ENCODE peak calls at places on chromosomes 6 and 20, in four cellular contexts. S is SK-N-SH, G is K562, P is H1. T is an unnamed sample.

GRCh38 chr6:1286972-1287600 is 24.8 kb upstream of the FOXQ1 start:
- DNase-seq in P (no peak), G (no peak), S (no peak), T (no peak)

GRCh38 chr6:133502451-133503259 is 261.5 kb downstream of the EYA4 start:
- DNase-seq in P (no peak), S (no peak), G (no peak), T (no peak)

GRCh38 chr6:156731436-156731835 is 45.7 kb upstream of the ARID1B start:
- DNase-seq in G (no peak), P (no peak), S (no peak), T (no peak)

GRCh38 chr6:3382399-3383279 is 74.2 kb downstream of the SLC22A23 start:
- DNase-seq in S (no peak), P (no peak), G (no peak), T (no peak)

GRCh38 chr6:165956874-165957273 is 210.8 kb downstream of the TBXT start:
- DNase-seq in S (no peak), P (no peak), G (no peak), T (no peak)

GRCh38 chr6:28838289-28838633 is 85.5 kb downstream of the TRIM27 start:
- DNase-seq in S (no peak), G (no peak), P (no peak), T (peak; percentile 40)

GRCh38 chr6:37576336-37576737 is 76.6 kb upstream of the CCDC167 start:
- DNase-seq in G (no peak), P (no peak), S (no peak), T (no peak)

GRCh38 chr20:57076951-57077350 is 189.5 kb downstream of the BMP7 start:
- DNase-seq in G (no peak), P (no peak), S (no peak), T (no peak)

GRCh38 chr6:138800377-138801150 is 4.7 kb downstream of the ECT2L start:
- DNase-seq in P (peak; percentile 29), S (peak; percentile 22), G (no peak), T (peak; percentile 45)

GRCh38 chr20:24618739-24619138 is 149.3 kb downstream of the SYNDIG1 start:
- DNase-seq in G (no peak), P (no peak), S (no peak), T (no peak)

GRCh38 chr6:155678361-155678760 is 222.7 kb upstream of the NOX3 start:
- DNase-seq in P (no peak), G (no peak), S (no peak), T (no peak)

GRCh38 chr20:31570735-31571617 is 34.1 kb upstream of the ID1 start:
- DNase-seq in G (no peak), P (no peak), S (peak; percentile 81), T (no peak)

GRCh38 chr6:151497935-151498726 is 4.3 kb downstream of the CCDC170 start:
- DNase-seq in P (no peak), S (no peak), G (no peak), T (no peak)

GRCh38 chr6:149451361-149452061 is 33.3 kb downstream of the ZC3H12D start:
- DNase-seq in P (no peak), S (no peak), G (no peak), T (peak; percentile 44)

GRCh38 chr6:143732539-143732938 is 54.8 kb downstream of the PHACTR2 start:
- DNase-seq in G (no peak), P (no peak), S (no peak), T (no peak)

GRCh38 chr6:69622230-69622629 is 174.6 kb downstream of the LMBRD1 start:
- DNase-seq in S (no peak), G (peak; percentile 7), P (no peak), T (no peak)

GRCh38 chr6:7542065-7542877 is 800 bp downstream of the DSP start:
- DNase-seq in S (peak; percentile 50), P (no peak), G (no peak), T (peak; percentile 69)

GRCh38 chr20:45322952-45323383 is 14.9 kb upstream of the MATN4 start:
- DNase-seq in S (no peak), P (no peak), G (peak; percentile 73), T (no peak)

GRCh38 chr6:144317736-144318135 is 32.6 kb downstream of the UTRN start:
- DNase-seq in S (no peak), P (no peak), G (no peak), T (no peak)

GRCh38 chr20:35618372-35619131 is 2.9 kb downstream of the SPAG4 start:
- DNase-seq in P (no peak), G (no peak), S (peak; percentile 37), T (peak; percentile 30)
- TF ChIP-seq TEAD4 in P (no peak), G (no peak), S (no peak), T (no peak)

GRCh38 chr20:17558941-17559304 is 11.0 kb upstream of the DSTN start:
- DNase-seq in S (no peak), P (no peak), G (no peak), T (no peak)

GRCh38 chr20:17557675-17558006 is 12.2 kb upstream of the DSTN start:
- DNase-seq in S (no peak), P (no peak), G (peak; percentile 14), T (no peak)

GRCh38 chr20:17558154-17558940 is 11.5 kb upstream of the DSTN start:
- DNase-seq in P (no peak), S (no peak), G (peak; percentile 56), T (no peak)

GRCh38 chr20:17555106-17555505 is 14.8 kb upstream of the DSTN start:
- DNase-seq in S (no peak), P (no peak), G (no peak), T (no peak)

DNA sequence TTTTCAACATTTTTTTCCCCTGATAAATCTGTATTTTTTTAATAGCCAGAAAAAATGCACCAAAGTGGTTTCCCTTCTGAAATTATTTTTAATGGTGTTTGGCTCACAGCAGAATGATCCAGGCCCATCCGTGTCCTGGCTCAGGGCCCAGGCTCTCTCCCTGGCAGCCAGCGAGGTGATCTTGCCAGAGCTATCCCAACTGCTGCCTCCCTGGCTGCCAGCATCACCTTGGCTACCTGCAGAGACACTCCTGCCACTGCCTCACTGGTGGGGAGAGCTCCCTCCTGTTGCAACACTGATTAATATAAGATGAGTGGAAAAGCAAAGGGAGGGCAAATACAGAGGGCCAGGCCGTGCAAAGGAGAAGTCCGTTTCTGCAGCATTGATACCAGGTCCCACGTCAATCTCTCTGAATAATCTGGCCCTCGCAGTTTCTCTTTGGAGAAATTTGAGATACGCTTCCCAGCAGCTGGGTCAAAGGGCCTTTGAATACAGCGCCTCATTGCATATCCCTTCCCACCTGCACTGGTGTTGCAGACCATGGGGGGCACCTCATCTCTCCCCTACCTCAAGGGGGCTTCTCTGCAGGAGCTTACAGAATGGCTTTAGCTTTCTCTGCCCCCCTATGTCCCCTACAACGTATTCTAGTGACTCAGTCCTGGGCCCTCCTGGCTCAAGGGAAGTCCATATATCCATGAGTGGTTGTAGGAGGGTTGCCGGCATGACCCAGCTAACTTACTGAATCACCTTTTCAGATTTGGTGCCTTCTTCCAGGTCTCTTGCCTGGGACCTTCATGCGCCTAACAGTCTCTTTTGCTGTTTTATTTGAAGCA is 12.8 kb upstream of the DSTN start:
- DNase-seq in S (peak; percentile 53), P (no peak), G (peak; percentile 14), T (no peak)
- TF ChIP-seq TEAD4 in S (peak; percentile 22), P (no peak), G (no peak), T (no peak)

GRCh38 chr20:53748176-53748575 is 154.5 kb upstream of the ZNF217 start:
- DNase-seq in G (no peak), S (no peak), P (no peak), T (no peak)
- TF ChIP-seq TEAD4 in G (no peak), S (no peak), P (no peak), T (no peak)

GRCh38 chr6:38705924-38706323 is 3.0 kb upstream of the GLO1 start:
- DNase-seq in P (no peak), G (no peak), S (no peak), T (no peak)

GRCh38 chr6:38703949-38704348 is 1.0 kb upstream of the GLO1 start:
- DNase-seq in P (no peak), G (no peak), S (no peak), T (no peak)

GRCh38 chr6:38702471-38703397 is at the start of gene GLO1:
- DNase-seq in G (peak; percentile 100), S (peak; percentile 97), P (peak; percentile 89), T (peak; percentile 96)

GRCh38 chr6:38713812-38714211 is 1.3 kb upstream of the DNAH8 start:
- DNase-seq in S (no peak), P (no peak), G (no peak), T (no peak)

GRCh38 chr6:38708483-38708882 is 5.5 kb upstream of the GLO1 start:
- DNase-seq in G (no peak), P (no peak), S (no peak), T (no peak)
- TF ChIP-seq TEAD4 in G (no peak), P (no peak), S (no peak), T (no peak)

GRCh38 chr6:169841251-169841650 is 89.8 kb downstream of the ERMARD start:
- DNase-seq in G (no peak), S (no peak), P (no peak), T (no peak)

GRCh38 chr6:169838291-169839028 is 87.0 kb downstream of the ERMARD start:
- DNase-seq in S (peak; percentile 85), G (no peak), P (no peak), T (no peak)

GRCh38 chr6:169839898-169840631 is 88.6 kb downstream of the ERMARD start:
- DNase-seq in P (no peak), G (no peak), S (peak; percentile 8), T (no peak)

GRCh38 chr6:169839029-169839481 is 87.6 kb downstream of the ERMARD start:
- DNase-seq in P (no peak), G (no peak), S (peak; percentile 80), T (no peak)

DNA sequence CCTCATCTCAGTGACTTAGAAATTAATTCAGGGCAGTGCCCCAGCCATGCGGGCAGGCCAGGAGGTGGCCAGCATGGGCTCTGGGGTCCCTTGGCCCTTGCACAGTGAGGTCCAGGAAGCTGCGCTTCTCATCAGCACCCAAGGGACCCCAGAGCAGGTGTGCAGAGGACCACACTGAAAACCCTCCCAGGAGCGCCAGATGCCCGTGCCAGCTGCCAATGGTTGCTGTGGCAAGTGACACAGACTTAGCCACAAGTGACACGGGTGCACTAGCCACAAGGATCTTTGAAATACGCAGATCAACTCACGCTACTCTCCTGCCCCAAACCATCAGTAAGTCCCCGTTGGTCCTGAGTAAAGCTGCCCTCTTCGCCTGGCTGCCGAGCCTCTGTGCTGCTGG is 88.1 kb downstream of the ERMARD start:
- DNase-seq in G (no peak), S (no peak), P (no peak), T (no peak)
- TF ChIP-seq TEAD4 in G (no peak), S (no peak), P (no peak), T (no peak)

DNA sequence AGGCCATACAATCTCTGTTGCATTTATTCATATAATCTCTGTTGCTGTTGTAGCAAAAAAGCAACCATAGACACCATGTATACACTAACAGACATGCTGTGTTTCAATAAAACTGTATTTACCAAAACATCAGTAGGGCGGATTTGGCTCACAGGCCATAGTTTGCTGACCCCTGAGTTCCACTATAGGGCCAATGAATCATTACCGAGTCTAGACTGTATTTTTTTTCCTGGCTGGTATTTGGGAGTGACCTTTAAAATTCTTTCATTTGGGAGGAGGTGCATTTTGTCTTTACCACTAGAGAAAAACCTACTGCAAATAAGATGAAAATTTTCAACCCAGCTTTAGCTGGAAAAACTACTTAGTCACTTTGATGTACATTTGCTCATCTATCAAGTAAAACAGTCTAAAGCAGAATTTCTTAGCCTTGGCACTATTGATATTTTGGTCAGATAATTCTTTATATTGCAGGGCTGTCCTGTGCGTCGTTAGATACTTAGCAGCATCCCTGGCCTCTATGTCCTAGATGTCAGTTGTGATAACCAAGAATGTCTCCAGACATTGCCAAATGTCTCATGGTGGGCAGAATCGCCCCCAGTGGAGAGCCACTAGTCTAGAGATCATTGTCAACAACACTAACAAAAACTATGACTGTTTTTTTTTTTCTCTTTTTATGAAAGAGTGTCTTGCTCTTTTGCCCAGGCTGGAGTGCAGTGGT is 39.5 kb downstream of the DCBLD1 start:
- DNase-seq in P (no peak), G (no peak), S (no peak), T (no peak)
- TF ChIP-seq TEAD4 in P (no peak), G (no peak), S (no peak), T (no peak)

GRCh38 chr6:131250121-131250520 is 114.9 kb downstream of the AKAP7 start:
- DNase-seq in P (no peak), S (no peak), G (no peak), T (peak; percentile 48)
- TF ChIP-seq TEAD4 in P (no peak), S (no peak), G (no peak), T (no peak)